ENCODE peak calls at places on chromosomes 16 and 17, in five cellular contexts. Z, F, K, G and M are unnamed samples.

GRCh38 chr16:11239644-11240632 is 16.1 kb downstream of the SOCS1 start:
- DNase-seq in F (no peak), Z (no peak), K (no peak), G (no peak), M (no peak)

GRCh38 chr17:1000597-1001490 is 3.9 kb downstream of the TIMM22 start:
- DNase-seq in K (no peak), Z (no peak), F (no peak), G (no peak), M (no peak)

GRCh38 chr16:50574852-50575251 is 26.7 kb downstream of the NKD1 start:
- DNase-seq in K (no peak), G (no peak), F (no peak), Z (no peak), M (no peak)

GRCh38 chr16:67459066-67459857 is 21.7 kb downstream of the ATP6V0D1 start:
- DNase-seq in Z (no peak), K (peak), F (no peak), G (no peak), M (peak)

GRCh38 chr17:69882281-69882680 is 192.7 kb upstream of the KCNJ16 start:
- DNase-seq in G (no peak), K (no peak), Z (no peak), F (no peak), M (no peak)

GRCh38 chr16:22646948-22647556 is 136.4 kb downstream of the NPIPB5 start:
- DNase-seq in F (no peak), G (no peak), Z (no peak), K (no peak), M (no peak)

GRCh38 chr16:19728636-19728965 is 10.5 kb downstream of the IQCK start:
- DNase-seq in K (no peak), G (no peak), Z (no peak), F (no peak), M (no peak)

GRCh38 chr17:76444518-76445311 is 8.2 kb downstream of the UBE2O start:
- DNase-seq in F (no peak), K (peak), G (no peak), Z (no peak), M (no peak)

GRCh38 chr17:78144736-78145641 is 1.2 kb upstream of the C17orf99 start:
- DNase-seq in G (no peak), F (no peak), Z (no peak), K (no peak), M (no peak)

GRCh38 chr17:40304464-40304863 is 4.5 kb upstream of the RARA start:
- DNase-seq in F (no peak), Z (no peak), G (no peak), K (no peak), M (no peak)

GRCh38 chr16:85167589-85168537 is 55.6 kb upstream of the CIBAR2 start:
- DNase-seq in F (no peak), Z (no peak), G (no peak), K (peak), M (no peak)

GRCh38 chr17:19977360-19978205 is at the start of gene AKAP10:
- DNase-seq in K (peak), F (peak), G (peak), Z (peak), M (peak)

GRCh38 chr17:38451030-38451839 is 23.0 kb downstream of the ARHGAP23 start:
- DNase-seq in K (peak), F (no peak), G (no peak), Z (no peak), M (peak)

GRCh38 chr17:58215685-58216084 is 3.4 kb downstream of the MKS1 start:
- DNase-seq in G (no peak), Z (no peak), F (no peak), K (no peak), M (no peak)

GRCh38 chr17:10286324-10286723 is 86.5 kb downstream of the MYH13 start:
- DNase-seq in Z (no peak), K (no peak), G (no peak), F (no peak), M (no peak)